ENCODE peak calls at places on chromosome 12, in nine cellular contexts. One of them, this sample, is unnamed.

GRCh38 chr12:120994589-120995337 is 16.4 kb downstream of the HNF1A start:
- DNase-seq in cerebellar nuclear complex: no peak
- DNase-seq in aorta: peak
- DNase-seq in lower leg skin: no peak
- DNase-seq in HTR-8/SVneo: no peak
- DNase-seq in Kasumi-1: no peak
- DNase-seq in MG63: no peak
- DNase-seq in ovary: no peak
- DNase-seq in DND-41: no peak
- DNase-seq in this sample: no peak

GRCh38 chr12:93699271-93700141 is 22.3 kb downstream of the CRADD start:
- DNase-seq in lower leg skin: no peak
- DNase-seq in Kasumi-1: no peak
- DNase-seq in HTR-8/SVneo: no peak
- DNase-seq in cerebellar nuclear complex: no peak
- DNase-seq in aorta: no peak
- DNase-seq in MG63: no peak
- DNase-seq in DND-41: no peak
- DNase-seq in ovary: no peak
- DNase-seq in this sample: no peak

GRCh38 chr12:34397591-34398365 is 375.5 kb downstream of the ALG10 start:
- DNase-seq in HTR-8/SVneo: no peak
- DNase-seq in aorta: peak
- DNase-seq in MG63: no peak
- DNase-seq in ovary: peak
- DNase-seq in Kasumi-1: no peak
- DNase-seq in lower leg skin: peak
- DNase-seq in cerebellar nuclear complex: no peak
- DNase-seq in DND-41: no peak
- DNase-seq in this sample: peak

GRCh38 chr12:118377005-118377890 is 893 bp downstream of the SUDS3 start:
- DNase-seq in ovary: no peak
- DNase-seq in cerebellar nuclear complex: no peak
- DNase-seq in aorta: no peak
- DNase-seq in lower leg skin: no peak
- DNase-seq in HTR-8/SVneo: no peak
- DNase-seq in MG63: no peak
- DNase-seq in Kasumi-1: no peak
- DNase-seq in DND-41: peak
- DNase-seq in this sample: peak

GRCh38 chr12:24759155-24759554 is 189.7 kb downstream of the BCAT1 start:
- DNase-seq in ovary: no peak
- DNase-seq in MG63: peak
- DNase-seq in Kasumi-1: no peak
- DNase-seq in HTR-8/SVneo: no peak
- DNase-seq in cerebellar nuclear complex: no peak
- DNase-seq in DND-41: no peak
- DNase-seq in lower leg skin: no peak
- DNase-seq in aorta: no peak
- DNase-seq in this sample: peak

GRCh38 chr12:71958056-71958455 is 19.4 kb downstream of the TPH2 start:
- DNase-seq in cerebellar nuclear complex: no peak
- DNase-seq in HTR-8/SVneo: peak
- DNase-seq in DND-41: no peak
- DNase-seq in aorta: no peak
- DNase-seq in Kasumi-1: no peak
- DNase-seq in ovary: no peak
- DNase-seq in lower leg skin: no peak
- DNase-seq in MG63: no peak
- DNase-seq in this sample: no peak

GRCh38 chr12:5480953-5481300 is 49.0 kb downstream of the NTF3 start:
- DNase-seq in Kasumi-1: no peak
- DNase-seq in lower leg skin: no peak
- DNase-seq in aorta: no peak
- DNase-seq in HTR-8/SVneo: no peak
- DNase-seq in ovary: no peak
- DNase-seq in DND-41: no peak
- DNase-seq in MG63: no peak
- DNase-seq in cerebellar nuclear complex: no peak
- DNase-seq in this sample: no peak

GRCh38 chr12:24970177-24970576 is 21.3 kb upstream of the BCAT1 start:
- DNase-seq in cerebellar nuclear complex: no peak
- DNase-seq in Kasumi-1: no peak
- DNase-seq in ovary: no peak
- DNase-seq in DND-41: no peak
- DNase-seq in aorta: no peak
- DNase-seq in HTR-8/SVneo: no peak
- DNase-seq in MG63: no peak
- DNase-seq in lower leg skin: no peak
- DNase-seq in this sample: no peak

GRCh38 chr12:111442301-111443045 is 36.8 kb downstream of the SH2B3 start:
- DNase-seq in cerebellar nuclear complex: no peak
- DNase-seq in Kasumi-1: no peak
- DNase-seq in lower leg skin: no peak
- DNase-seq in HTR-8/SVneo: no peak
- DNase-seq in DND-41: no peak
- DNase-seq in aorta: peak
- DNase-seq in ovary: no peak
- DNase-seq in MG63: no peak
- DNase-seq in this sample: no peak

GRCh38 chr12:41277019-41277770 is 89.1 kb downstream of the PDZRN4 start:
- DNase-seq in aorta: no peak
- DNase-seq in Kasumi-1: peak
- DNase-seq in HTR-8/SVneo: peak
- DNase-seq in DND-41: peak
- DNase-seq in lower leg skin: no peak
- DNase-seq in ovary: no peak
- DNase-seq in cerebellar nuclear complex: no peak
- DNase-seq in MG63: no peak
- DNase-seq in this sample: no peak

GRCh38 chr12:126464157-126464556 is 1398.9 kb downstream of the AACS start:
- DNase-seq in ovary: no peak
- DNase-seq in Kasumi-1: no peak
- DNase-seq in cerebellar nuclear complex: no peak
- DNase-seq in DND-41: no peak
- DNase-seq in HTR-8/SVneo: no peak
- DNase-seq in lower leg skin: no peak
- DNase-seq in MG63: no peak
- DNase-seq in aorta: no peak
- DNase-seq in this sample: no peak

GRCh38 chr12:67517181-67517887 is 131.2 kb upstream of the DYRK2 start:
- DNase-seq in HTR-8/SVneo: no peak
- DNase-seq in DND-41: no peak
- DNase-seq in ovary: peak
- DNase-seq in cerebellar nuclear complex: no peak
- DNase-seq in MG63: peak
- DNase-seq in lower leg skin: no peak
- DNase-seq in Kasumi-1: no peak
- DNase-seq in aorta: peak
- DNase-seq in this sample: peak

GRCh38 chr12:108611884-108612415 is 14.1 kb upstream of the TMEM119 start:
- DNase-seq in HTR-8/SVneo: peak
- DNase-seq in cerebellar nuclear complex: no peak
- DNase-seq in aorta: no peak
- DNase-seq in ovary: no peak
- DNase-seq in lower leg skin: no peak
- DNase-seq in MG63: peak
- DNase-seq in DND-41: peak
- DNase-seq in Kasumi-1: peak
- DNase-seq in this sample: peak

GRCh38 chr12:112389228-112389627 is 7.0 kb upstream of the HECTD4 start:
- DNase-seq in DND-41: no peak
- DNase-seq in HTR-8/SVneo: no peak
- DNase-seq in ovary: no peak
- DNase-seq in lower leg skin: no peak
- DNase-seq in MG63: no peak
- DNase-seq in aorta: no peak
- DNase-seq in Kasumi-1: no peak
- DNase-seq in cerebellar nuclear complex: no peak
- DNase-seq in this sample: no peak

GRCh38 chr12:100737168-100737567 is 57.4 kb upstream of the ANO4 start:
- DNase-seq in lower leg skin: no peak
- DNase-seq in cerebellar nuclear complex: no peak
- DNase-seq in ovary: no peak
- DNase-seq in DND-41: no peak
- DNase-seq in Kasumi-1: no peak
- DNase-seq in MG63: no peak
- DNase-seq in aorta: no peak
- DNase-seq in HTR-8/SVneo: no peak
- DNase-seq in this sample: no peak

This sample was measured in SJSA1.